ENCODE peak calls at places on chromosomes 4 and X, in five cellular contexts. I is skeletal muscle cell, T is choroid plexus epithelial cell, D is uterus, M is adipocyte. U is an unnamed sample.

GRCh38 chrX:14779589-14779988 is 93.3 kb downstream of the FANCB start:
- DNase-seq in I (no peak), T (no peak), D (no peak), M (no peak), U (no peak)

GRCh38 chrX:49071877-49072711 is 1.7 kb downstream of the PRAF2 start:
- DNase-seq in I (peak), T (peak), D (peak), M (peak), U (no peak)

GRCh38 chr4:152106781-152107321 is 346.0 kb upstream of the GATB start:
- DNase-seq in I (no peak), T (no peak), D (no peak), M (no peak), U (peak)

GRCh38 chrX:24805201-24805600 is 111.5 kb downstream of the POLA1 start:
- DNase-seq in I (no peak), T (no peak), D (no peak), M (no peak), U (no peak)

GRCh38 chrX:112961981-112962380 is 121.3 kb upstream of the AMOT start:
- DNase-seq in I (no peak), T (no peak), D (no peak), M (no peak), U (no peak)

GRCh38 chr4:186809070-186809469 is 85.4 kb upstream of the FAT1 start:
- DNase-seq in I (no peak), T (no peak), D (no peak), M (no peak), U (no peak)

GRCh38 chr4:169941141-169941540 is 85.1 kb downstream of the MFAP3L start:
- DNase-seq in I (no peak), T (no peak), D (no peak), M (no peak), U (no peak)

GRCh38 chr4:138609943-138610350 is 367.8 kb upstream of the SLC7A11 start:
- DNase-seq in I (peak), T (peak), D (peak), M (peak), U (peak)

GRCh38 chr4:87732033-87732770 is 67.2 kb upstream of the IBSP start:
- DNase-seq in I (no peak), T (no peak), D (no peak), M (peak), U (peak)

GRCh38 chr4:112546476-112546875 is 30.5 kb upstream of the NEUROG2 start:
- DNase-seq in I (no peak), T (no peak), D (no peak), M (no peak), U (no peak)

GRCh38 chr4:70994387-70995099 is 1.1 kb downstream of the DCK start:
- DNase-seq in I (no peak), T (no peak), D (no peak), M (no peak), U (no peak)

GRCh38 chrX:147916375-147916968 is 4.8 kb downstream of the FMR1 start:
- DNase-seq in I (no peak), T (no peak), D (no peak), M (no peak), U (no peak)

GRCh38 chr4:87011340-87012034 is 76.7 kb downstream of the AFF1 start:
- DNase-seq in I (peak), T (peak), D (no peak), M (peak), U (peak)

GRCh38 chr4:1551211-1551610 is 132.9 kb downstream of the FAM53A start:
- DNase-seq in I (no peak), T (no peak), D (no peak), M (no peak), U (no peak)

GRCh38 chr4:142600952-142601351 is 245.1 kb downstream of the INPP4B start:
- DNase-seq in I (no peak), T (no peak), D (no peak), M (peak), U (no peak)

GRCh38 chr4:40937140-40937725 is 187.5 kb downstream of the NSUN7 start:
- DNase-seq in I (no peak), T (peak), D (no peak), M (no peak), U (no peak)

GRCh38 chr4:40940764-40941163 is 191.0 kb downstream of the NSUN7 start:
- DNase-seq in I (no peak), T (no peak), D (no peak), M (no peak), U (no peak)

GRCh38 chr4:40939826-40940225 is 190.1 kb downstream of the NSUN7 start:
- DNase-seq in I (peak), T (no peak), D (no peak), M (no peak), U (no peak)

GRCh38 chr4:40934671-40935070 is 184.9 kb downstream of the NSUN7 start:
- DNase-seq in I (no peak), T (no peak), D (no peak), M (no peak), U (no peak)

DNA sequence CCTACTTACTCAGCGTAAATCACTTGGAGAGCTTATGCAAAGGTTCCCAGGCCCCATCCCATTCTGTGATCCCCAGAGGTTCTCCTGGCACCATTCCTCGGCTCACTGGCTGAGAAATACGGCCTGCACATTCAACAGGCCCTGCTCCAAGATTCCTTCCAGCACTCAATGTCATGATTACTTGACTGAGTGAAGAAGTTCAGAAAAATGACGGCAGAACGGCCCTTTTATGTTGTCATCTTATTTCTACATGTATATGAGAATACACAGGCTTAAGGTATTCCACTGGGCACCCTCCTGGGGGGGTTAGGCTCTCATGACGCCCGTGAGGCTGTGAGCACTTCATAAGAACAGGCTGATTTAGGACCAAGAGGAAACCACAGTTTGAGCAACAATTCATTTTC is 190.6 kb downstream of the NSUN7 start:
- DNase-seq in I (peak), T (no peak), D (peak), M (no peak), U (no peak)
- H3K4me3 ChIP-seq in I (no peak), T (no peak), D (no peak), M (peak), U (no peak)

GRCh38 chr4:54227261-54228063 is 1.6 kb upstream of the PDGFRA start:
- DNase-seq in I (no peak), T (peak), D (peak), M (peak), U (peak)
- H3K4me3 ChIP-seq in I (peak), T (peak), D (peak), M (peak), U (peak)

DNA sequence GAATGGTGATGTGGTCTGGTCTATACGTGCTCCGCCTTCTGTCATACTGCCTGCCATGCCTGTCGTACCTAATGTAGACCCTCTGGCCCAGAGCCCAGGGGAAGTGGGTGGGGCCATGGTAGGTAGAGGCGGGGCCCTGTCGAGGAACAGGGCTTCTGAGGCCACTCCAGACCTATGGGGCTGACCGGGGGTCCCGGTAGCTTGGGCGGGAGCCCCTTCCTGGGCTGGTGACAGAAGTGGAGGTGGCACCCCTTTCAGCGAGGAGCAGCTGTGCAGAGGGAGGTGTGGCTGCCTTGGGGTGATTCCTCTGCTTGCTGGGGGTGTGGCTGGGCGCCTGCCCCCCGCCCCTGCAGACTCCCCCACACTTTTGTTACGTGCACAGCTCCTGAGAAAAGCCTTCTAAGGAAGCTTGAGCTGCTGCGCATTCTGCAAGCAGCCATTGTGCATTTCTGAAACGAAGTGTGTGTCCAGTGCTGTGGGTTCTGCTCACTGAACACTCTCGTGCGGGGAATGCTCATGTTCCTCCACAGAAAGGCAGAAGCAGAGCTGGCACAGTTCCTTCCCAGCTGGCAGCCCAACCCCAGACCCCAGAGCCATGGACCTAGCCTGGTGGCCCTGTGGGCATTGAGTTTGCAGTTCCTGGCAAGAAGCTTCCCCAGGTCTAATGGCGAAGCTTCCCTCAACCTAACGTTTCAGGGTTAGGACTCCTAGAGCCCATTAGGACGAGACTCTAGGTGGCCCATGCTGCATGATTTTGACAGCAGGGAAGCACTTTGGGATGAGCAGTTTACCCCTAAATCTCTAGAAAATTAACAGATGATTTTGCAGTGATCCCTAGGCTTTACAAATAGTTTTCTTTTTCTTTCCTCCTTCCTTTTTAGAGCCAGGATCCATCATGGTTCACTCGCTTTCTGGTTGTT is 72.7 kb upstream of the HGFAC start:
- DNase-seq in I (no peak), T (no peak), D (no peak), M (peak), U (no peak)
- H3K4me3 ChIP-seq in I (peak), T (peak), D (no peak), M (peak), U (peak)

GRCh38 chrX:137549846-137550534 is 15.9 kb upstream of the ZIC3 start:
- DNase-seq in I (no peak), T (peak), D (no peak), M (no peak), U (no peak)
- H3K4me3 ChIP-seq in I (no peak), T (peak), D (no peak), M (no peak), U (no peak)

DNA sequence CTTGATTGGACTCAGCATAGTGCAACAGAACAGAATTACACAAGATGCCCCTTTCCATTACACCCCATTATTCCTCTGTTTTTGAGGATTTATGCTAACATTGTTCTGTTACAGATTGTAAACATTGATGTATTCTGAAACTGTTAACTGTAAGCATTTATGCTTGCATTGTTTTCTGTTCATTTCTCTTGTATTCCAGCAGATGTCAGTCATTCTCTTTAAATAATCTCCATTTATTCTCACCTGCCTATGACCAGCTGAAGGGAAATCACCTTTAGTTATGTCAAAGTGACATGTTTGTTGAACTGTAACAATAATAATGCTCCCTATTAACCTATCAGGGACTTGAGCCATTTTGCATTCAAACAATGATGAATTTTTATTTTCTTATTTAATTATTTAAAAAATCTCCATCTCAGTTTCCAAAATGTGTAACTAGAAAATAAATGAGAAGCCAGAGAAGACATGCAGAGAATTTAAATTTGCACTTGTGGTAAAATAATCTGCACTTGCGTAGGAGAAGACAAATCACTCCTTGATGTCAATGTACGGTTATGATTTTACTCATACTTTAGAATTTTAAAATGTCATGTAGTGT is 58.0 kb downstream of the SPCS3 start:
- DNase-seq in I (no peak), T (peak), D (no peak), M (peak), U (no peak)
- H3K4me3 ChIP-seq in I (no peak), T (no peak), D (no peak), M (no peak), U (no peak)

DNA sequence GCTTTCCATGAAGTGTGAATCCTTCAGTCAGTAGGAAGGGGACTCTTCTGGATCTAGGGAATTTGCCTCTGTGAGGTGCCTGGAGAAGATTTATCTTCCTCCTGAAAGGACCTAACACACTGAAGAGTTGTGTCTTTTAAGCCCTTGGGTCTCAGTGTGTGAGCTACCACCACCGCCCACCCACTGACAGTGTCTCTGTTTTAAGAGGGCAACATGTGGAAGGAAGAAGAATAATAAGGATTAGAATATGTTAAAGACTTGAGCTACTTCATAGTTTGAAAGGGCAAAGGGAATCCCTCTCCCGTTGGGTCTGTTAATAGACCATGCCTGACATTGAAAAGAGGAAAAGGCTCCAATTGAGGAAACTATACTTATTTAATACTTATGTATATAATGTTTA is 64.3 kb upstream of the TLR2 start:
- DNase-seq in I (no peak), T (no peak), D (no peak), M (no peak), U (no peak)
- H3K4me3 ChIP-seq in I (no peak), T (no peak), D (no peak), M (no peak), U (no peak)

GRCh38 chr4:8269535-8270417 is at the start of gene HTRA3:
- DNase-seq in I (no peak), T (peak), D (peak), M (peak), U (no peak)
- H3K4me3 ChIP-seq in I (peak), T (peak), D (peak), M (peak), U (no peak)

GRCh38 chrX:143634701-143635442 is 1.0 kb downstream of the SLITRK4 start:
- DNase-seq in I (no peak), T (no peak), D (no peak), M (no peak), U (peak)
- H3K4me3 ChIP-seq in I (peak), T (no peak), D (peak), M (peak), U (peak)

DNA sequence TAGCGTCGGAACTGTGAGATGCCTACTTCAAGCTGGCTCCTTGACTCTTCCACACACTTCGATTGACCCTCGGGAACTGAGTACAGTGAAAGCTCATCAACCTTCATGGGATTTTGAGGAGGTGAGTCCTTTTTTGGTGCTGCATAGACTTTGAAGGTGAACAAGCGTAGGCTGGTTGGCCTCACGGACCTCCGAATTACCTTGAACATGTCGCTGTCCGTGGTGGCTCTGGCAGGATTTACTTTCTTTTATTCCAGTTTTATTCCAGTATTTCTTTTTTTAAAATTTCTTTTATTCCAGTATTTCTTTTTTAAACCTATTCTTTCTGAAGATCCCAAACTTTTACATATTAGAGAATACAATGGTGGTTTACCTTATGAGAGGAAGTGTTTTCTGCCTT is 45.2 kb downstream of the YTHDC1 start:
- DNase-seq in I (no peak), T (no peak), D (no peak), M (no peak), U (no peak)
- H3K4me3 ChIP-seq in I (no peak), T (no peak), D (no peak), M (no peak), U (no peak)